ENCODE peak calls at places on chromosomes 2 and 18, in nine cellular contexts. N is tibial nerve, B is stomach, G is heart left ventricle, Q is adrenal gland, V is uterus, I is ovary, D is right lobe of liver, H is HepG2. Y is an unnamed sample. For H3K27me3, the result is how much of the 10 kb centered on the place peaks cover.

GRCh38 chr2:26709323-26710110 is 17.0 kb downstream of the KCNK3 start:
- DNase-seq in D (no peak), G (no peak), I (no peak), V (no peak), H (no peak), N (no peak), Q (peak), B (no peak), Y (no peak)

GRCh38 chr18:59954746-59955145 is 55.0 kb downstream of the PMAIP1 start:
- DNase-seq in H (peak), Q (no peak), B (no peak), G (no peak), V (no peak), I (no peak), N (no peak), D (no peak), Y (no peak)

GRCh38 chr2:234911271-234911670 is 40.5 kb upstream of the SH3BP4 start:
- DNase-seq in I (no peak), V (no peak), B (no peak), N (no peak), H (no peak), G (peak), D (no peak), Q (peak), Y (no peak)

GRCh38 chr18:24839991-24840390 is 379.6 kb downstream of the HRH4 start:
- DNase-seq in V (no peak), I (no peak), Q (no peak), D (no peak), B (no peak), N (no peak), G (no peak), H (no peak), Y (no peak)

GRCh38 chr2:105645971-105646370 is 98.7 kb upstream of the NCK2 start:
- DNase-seq in I (no peak), B (no peak), D (no peak), V (no peak), H (no peak), Q (no peak), G (no peak), N (no peak), Y (no peak)

GRCh38 chr2:20448246-20449046 is 1.6 kb downstream of the RHOB start:
- DNase-seq in I (peak), G (no peak), H (no peak), N (no peak), D (peak), B (peak), V (peak), Q (no peak), Y (no peak)

GRCh38 chr2:15588329-15588919 is 3.2 kb upstream of the DDX1 start:
- DNase-seq in Q (peak), H (peak), N (peak), B (peak), V (peak), G (no peak), D (peak), I (peak), Y (peak)

GRCh38 chr18:57062178-57062577 is 84.7 kb upstream of the BOD1L2 start:
- DNase-seq in D (no peak), B (no peak), Q (no peak), G (no peak), N (no peak), I (no peak), H (no peak), V (no peak), Y (no peak)

GRCh38 chr18:23994361-23994902 is 20.1 kb upstream of the TTC39C start:
- DNase-seq in B (no peak), V (peak), N (no peak), D (no peak), I (peak), G (no peak), Q (peak), H (peak), Y (peak)

GRCh38 chr2:232981356-232981755 is 31.7 kb downstream of the NGEF start:
- DNase-seq in B (peak), G (no peak), V (no peak), D (peak), I (no peak), N (no peak), H (no peak), Q (no peak), Y (peak)

GRCh38 chr2:63572001-63572400 is 16.3 kb downstream of the WDPCP start:
- DNase-seq in G (no peak), V (no peak), I (no peak), H (no peak), Q (no peak), N (no peak), B (no peak), D (no peak), Y (no peak)

GRCh38 chr2:132416080-132416911 is at the start of gene GPR39:
- DNase-seq in I (peak), Q (peak), N (no peak), B (peak), G (peak), H (peak), D (peak), V (peak), Y (peak)

GRCh38 chr18:62485684-62486083 is 37.1 kb upstream of the ZCCHC2 start:
- DNase-seq in Q (peak), B (peak), N (no peak), I (no peak), V (peak), D (no peak), G (no peak), H (peak), Y (no peak)

GRCh38 chr18:64271264-64271663 is 122.4 kb upstream of the LINC00305 start:
- DNase-seq in V (no peak), N (no peak), D (peak), H (no peak), B (no peak), Q (peak), G (no peak), I (no peak), Y (peak)

GRCh38 chr2:149040451-149040850 is 2.0 kb downstream of the LYPD6B start:
- DNase-seq in D (no peak), H (peak), V (no peak), Q (no peak), B (no peak), I (no peak), G (no peak), N (no peak), Y (peak)

GRCh38 chr2:28956890-28957289 is 24.2 kb upstream of the TOGARAM2 start:
- DNase-seq in I (no peak), V (no peak), D (no peak), N (no peak), B (no peak), G (no peak), H (no peak), Q (no peak), Y (peak)

GRCh38 chr2:205188516-205189138 is 493.7 kb upstream of the NRP2 start:
- DNase-seq in V (peak), B (no peak), D (peak), Q (peak), G (no peak), N (peak), I (peak), H (no peak), Y (peak)

GRCh38 chr18:36374262-36374661 is 76.7 kb downstream of the FHOD3 start:
- DNase-seq in V (no peak), I (no peak), D (no peak), N (no peak), B (no peak), G (no peak), Q (no peak), H (no peak), Y (no peak)

GRCh38 chr2:121099329-121100318 is 185.4 kb downstream of the TFCP2L1 start:
- DNase-seq in H (no peak), B (peak), N (no peak), I (no peak), V (no peak), G (no peak), Q (no peak), D (no peak), Y (no peak)

GRCh38 chr2:45849491-45850283 is 198.2 kb downstream of the PRKCE start:
- DNase-seq in G (no peak), V (no peak), B (no peak), I (no peak), Q (no peak), N (no peak), D (no peak), H (no peak), Y (no peak)

GRCh38 chr2:99624682-99625081 is 134.9 kb upstream of the REV1 start:
- DNase-seq in N (no peak), I (no peak), G (no peak), B (no peak), D (no peak), H (no peak), V (no peak), Q (no peak), Y (no peak)

GRCh38 chr2:234137400-234138014 is 87.0 kb downstream of the SPP2 start:
- DNase-seq in G (no peak), D (no peak), B (no peak), V (no peak), H (no peak), N (no peak), I (no peak), Q (no peak), Y (no peak)

GRCh38 chr2:178553047-178553446 is 72.8 kb downstream of the PLEKHA3 start:
- DNase-seq in I (no peak), G (no peak), H (no peak), Q (no peak), D (no peak), N (no peak), V (no peak), B (no peak), Y (no peak)

GRCh38 chr2:14634223-14634884 is 1.8 kb downstream of the LRATD1 start:
- DNase-seq in D (peak), I (peak), B (peak), N (peak), H (peak), G (peak), V (peak), Q (peak), Y (peak)

GRCh38 chr2:181546086-181546485 is 88.9 kb downstream of the ITGA4 start:
- DNase-seq in Q (no peak), B (no peak), H (no peak), I (no peak), D (no peak), N (no peak), G (no peak), V (no peak), Y (no peak)

GRCh38 chr2:157692768-157693167 is 64.1 kb upstream of the ACVR1C start:
- DNase-seq in V (no peak), G (no peak), N (no peak), H (no peak), I (no peak), D (no peak), B (no peak), Q (no peak), Y (no peak)

GRCh38 chr2:98483257-98483861 is 38.7 kb downstream of the INPP4A start:
- DNase-seq in V (no peak), B (no peak), N (no peak), I (no peak), G (no peak), H (no peak), Q (no peak), D (no peak), Y (no peak)

GRCh38 chr2:198641161-198641560 is 816.6 kb downstream of the SATB2 start:
- DNase-seq in V (no peak), H (no peak), B (no peak), Q (no peak), D (no peak), I (no peak), G (no peak), N (no peak), Y (no peak)

DNA sequence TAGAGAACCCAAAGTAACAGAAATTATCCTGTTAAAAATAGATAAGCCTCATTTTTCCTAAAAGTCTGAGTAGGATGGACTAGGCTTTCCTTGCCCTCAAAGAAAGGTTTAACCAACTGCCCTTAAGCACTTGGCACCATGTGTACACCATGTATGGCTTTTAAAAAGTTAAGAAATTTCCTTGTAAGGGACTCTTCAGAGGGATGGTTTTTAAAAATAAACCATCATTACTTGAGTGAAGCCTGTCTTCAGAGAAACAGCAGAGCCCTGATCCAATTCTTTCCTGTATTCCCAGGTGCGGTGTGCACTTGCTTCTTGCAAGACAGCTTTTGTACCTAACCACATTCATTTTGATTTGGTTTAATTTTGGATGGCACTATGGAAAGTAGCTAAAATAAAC is 1.1 kb upstream of the NEMP2 start:
- DNase-seq in V (no peak), I (no peak), B (no peak), G (no peak), H (no peak), Q (no peak), D (no peak), N (no peak), Y (no peak)
- H3K4me3 ChIP-seq in V (peak), I (no peak), B (peak), G (peak), H (peak), Q (no peak), D (peak), N (no peak), Y (no peak)

GRCh38 chr2:42827647-42828486 is 35.5 kb upstream of the HAAO start:
- DNase-seq in B (peak), D (peak), V (peak), G (peak), Q (peak), N (peak), H (peak), I (peak), Y (peak)
- TF ChIP-seq POLR2A in B (no peak), D (no peak), V (no peak), G (no peak), Q (no peak), N (no peak), H (no peak), I (peak), Y (no peak)

GRCh38 chr2:25566694-25567093 is 106.7 kb downstream of the DTNB start:
- DNase-seq in Q (peak), N (no peak), B (no peak), H (no peak), V (no peak), G (no peak), I (no peak), D (no peak), Y (peak)
- H3K27me3 ChIP-seq in Q (under half), N (under half), B (under half), H (under half), V (under half), G (under half), I (under half), D (under half), Y (under half)

DNA sequence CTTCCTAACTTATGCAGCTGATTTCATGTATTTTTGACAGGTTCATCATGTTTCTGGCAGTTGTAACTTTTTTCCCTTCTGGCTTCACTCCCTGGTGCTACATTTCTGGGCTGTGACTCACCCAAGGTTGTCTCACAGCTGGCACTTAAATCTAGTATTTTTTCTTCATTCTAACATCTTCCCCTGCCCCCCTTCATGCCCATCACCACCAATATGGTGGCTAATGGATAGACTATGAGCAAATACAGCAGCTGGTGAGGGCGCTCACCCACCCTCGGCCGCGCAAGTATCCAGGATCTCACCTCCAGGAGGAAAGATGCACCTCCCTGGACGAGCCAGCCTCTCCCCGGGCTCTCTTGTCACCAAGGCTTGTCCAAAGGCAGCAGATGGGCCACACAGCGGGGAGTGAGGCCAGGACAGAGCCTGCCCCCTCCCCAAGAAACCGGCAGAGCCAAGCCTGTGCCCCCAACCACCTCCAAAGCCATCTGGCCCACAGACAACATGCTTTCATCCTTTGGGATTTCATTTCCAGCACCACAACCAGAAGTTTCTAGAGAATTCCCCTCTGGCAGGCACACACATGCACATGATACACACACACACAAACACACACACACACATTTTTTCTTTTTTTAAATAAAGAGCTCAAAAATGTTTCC is 39.1 kb downstream of the ATOH8 start:
- DNase-seq in H (no peak), D (peak), Q (peak), B (no peak), V (no peak), I (peak), N (no peak), G (peak), Y (peak)
- H3K4me3 ChIP-seq in H (no peak), D (no peak), Q (no peak), B (no peak), V (no peak), I (no peak), N (no peak), G (no peak), Y (no peak)

GRCh38 chr2:12717988-12718661 is 1.4 kb downstream of the TRIB2 start:
- DNase-seq in B (peak), D (no peak), G (no peak), H (no peak), N (no peak), V (peak), I (peak), Q (peak), Y (no peak)

GRCh38 chr2:12717191-12717987 is 653 bp downstream of the TRIB2 start:
- DNase-seq in N (peak), G (peak), V (peak), Q (peak), D (peak), B (peak), I (peak), H (no peak), Y (peak)

GRCh38 chr2:12715878-12716249 is 872 bp upstream of the TRIB2 start:
- DNase-seq in H (peak), G (peak), I (peak), B (peak), V (peak), D (peak), Q (peak), N (peak), Y (peak)

GRCh38 chr2:12715258-12715865 is 1.4 kb upstream of the TRIB2 start:
- DNase-seq in B (no peak), Q (peak), V (no peak), D (no peak), I (no peak), H (no peak), G (no peak), N (no peak), Y (no peak)

GRCh38 chr2:12716250-12717190 is at the start of gene TRIB2:
- DNase-seq in I (peak), V (peak), H (peak), B (peak), Q (peak), N (peak), D (peak), G (peak), Y (peak)
- TF ChIP-seq POLR2A in I (peak), V (peak), H (no peak), B (no peak), Q (peak), N (peak), D (peak), G (peak), Y (peak)

DNA sequence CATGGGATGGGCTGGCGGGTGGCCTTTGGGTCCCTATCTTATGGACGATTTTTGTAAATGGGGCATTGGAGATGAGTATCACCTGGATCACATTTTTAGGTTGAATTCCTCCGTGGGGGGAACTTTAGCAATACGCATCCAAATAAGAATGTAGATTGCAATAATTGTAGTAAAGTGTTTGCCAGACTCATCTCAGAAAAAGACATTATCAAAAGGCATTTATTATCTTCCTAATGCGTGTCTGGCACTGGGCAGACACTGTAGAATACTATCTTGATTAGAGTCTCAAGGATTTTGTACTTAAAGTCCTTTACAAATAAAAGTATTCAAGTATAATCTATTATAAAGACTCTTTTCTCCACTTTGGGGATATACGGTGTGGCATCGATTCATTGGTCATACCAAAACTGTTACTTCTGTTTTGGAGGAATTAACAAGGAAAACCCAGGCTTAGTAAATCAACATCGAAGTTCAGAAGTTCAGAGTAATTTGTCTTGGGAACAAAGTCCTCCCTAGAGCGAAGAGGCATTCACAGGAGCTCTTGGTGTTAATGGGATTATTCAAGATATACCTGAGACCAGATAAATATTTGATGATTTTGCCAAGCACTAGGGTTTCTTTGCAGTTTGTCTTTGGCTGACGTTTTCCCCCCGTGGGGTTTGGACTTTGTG is 568 bp upstream of the ACKR3 start:
- DNase-seq in B (no peak), N (no peak), Q (no peak), H (no peak), G (no peak), V (no peak), I (no peak), D (no peak), Y (no peak)
- H3K27me3 ChIP-seq in B (under half), N (under half), Q (under half), H (under half), G (under half), V (under half), I (under half), D (under half), Y (under half)

GRCh38 chr2:24047703-24048033 is 477 bp upstream of the WDCP start:
- DNase-seq in N (no peak), D (no peak), B (no peak), I (no peak), V (no peak), H (no peak), Q (no peak), G (no peak), Y (no peak)
- H3K4me3 ChIP-seq in N (no peak), D (peak), B (peak), I (no peak), V (peak), H (peak), Q (peak), G (peak), Y (no peak)

GRCh38 chr2:96530474-96531357 is 5.8 kb upstream of the ARID5A start:
- DNase-seq in I (no peak), B (no peak), G (no peak), N (no peak), H (no peak), V (peak), D (no peak), Q (peak), Y (no peak)

GRCh38 chr2:96531366-96531765 is 5.2 kb upstream of the ARID5A start:
- DNase-seq in H (no peak), V (peak), B (no peak), I (no peak), G (no peak), N (no peak), D (no peak), Q (peak), Y (no peak)

GRCh38 chr2:96532641-96533291 is 3.8 kb upstream of the ARID5A start:
- DNase-seq in H (no peak), D (no peak), B (no peak), V (no peak), G (peak), Q (peak), I (peak), N (no peak), Y (no peak)

GRCh38 chr2:96533292-96534073 is 3.1 kb upstream of the ARID5A start:
- DNase-seq in H (no peak), G (peak), Q (peak), N (peak), V (peak), I (peak), D (no peak), B (peak), Y (peak)

DNA sequence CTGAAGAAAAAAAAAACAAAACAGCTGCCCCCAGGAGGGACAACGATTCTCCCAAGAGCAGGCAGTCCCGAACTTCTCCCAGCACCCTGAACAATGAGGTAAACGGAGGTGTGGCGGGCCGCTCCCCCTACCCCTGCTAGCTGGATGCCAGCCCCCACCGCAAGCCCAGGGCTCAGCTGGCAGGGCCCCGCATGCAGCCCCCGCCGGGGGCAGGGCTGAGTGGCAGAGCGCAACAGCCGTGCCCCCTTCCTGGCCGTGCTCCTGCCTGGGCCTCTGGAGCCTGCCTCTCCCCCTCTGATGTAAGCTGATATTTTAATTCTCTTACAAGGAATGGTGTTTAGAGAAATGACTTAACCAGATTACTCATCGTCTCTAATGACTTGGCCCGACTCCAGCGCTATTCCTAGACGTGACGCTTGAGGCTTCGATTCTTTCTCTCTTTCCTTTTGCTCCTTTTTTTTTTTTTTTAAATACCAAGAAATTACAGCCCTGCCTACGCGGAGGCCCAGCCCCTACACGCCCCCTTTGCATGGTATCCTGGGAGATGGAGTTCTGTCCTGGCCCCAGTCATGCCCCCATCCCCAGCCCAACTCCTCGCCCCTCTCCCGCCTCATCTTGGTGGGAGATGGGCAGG is 4.6 kb upstream of the ARID5A start:
- DNase-seq in V (peak), Q (peak), B (peak), H (no peak), G (peak), D (peak), N (peak), I (peak), Y (peak)
- TF ChIP-seq POLR2A in V (peak), Q (peak), B (no peak), H (no peak), G (no peak), D (peak), N (peak), I (peak), Y (peak)

Y was measured in body of pancreas.